ENCODE peak calls at places on chromosome 16, in six cellular contexts. X is IMR-90, O is H9, V is neuronal stem cell, M is mesenchymal stem cell, T is H1. N is an unnamed sample.

GRCh38 chr16:21239646-21240045 is 6.1 kb downstream of the ANKS4B start:
- DNase-seq in X (no peak), O (no peak), V (no peak), M (no peak), T (no peak), N (no peak)

GRCh38 chr16:66871840-66872239 is 8.5 kb upstream of the PDP2 start:
- DNase-seq in X (no peak), O (no peak), V (no peak), M (no peak), T (no peak), N (no peak)

GRCh38 chr16:65196696-65197095 is 74.8 kb upstream of the CDH11 start:
- DNase-seq in X (no peak), O (no peak), V (no peak), M (no peak), T (no peak), N (no peak)

GRCh38 chr16:69057400-69058378 is 47.8 kb upstream of the HAS3 start:
- DNase-seq in X (peak), O (no peak), V (no peak), M (peak), T (no peak), N (no peak)

GRCh38 chr16:47143329-47143676 is 442 bp downstream of the NETO2 start:
- DNase-seq in X (peak), O (peak), V (peak), M (peak), T (no peak), N (peak)

GRCh38 chr16:55754056-55754455 is 78.8 kb downstream of the CES1 start:
- DNase-seq in X (no peak), O (no peak), V (no peak), M (no peak), T (no peak), N (no peak)

GRCh38 chr16:19356024-19356952 is 61.4 kb upstream of the TMC5 start:
- DNase-seq in X (no peak), O (no peak), V (no peak), M (no peak), T (no peak), N (no peak)

GRCh38 chr16:78290498-78291271 is 191.2 kb downstream of the WWOX start:
- DNase-seq in X (no peak), O (no peak), V (no peak), M (no peak), T (no peak), N (no peak)

GRCh38 chr16:48323783-48324775 is 61.1 kb downstream of the SIAH1 start:
- DNase-seq in X (peak), O (no peak), V (no peak), M (peak), T (no peak), N (no peak)

GRCh38 chr16:24986512-24987303 is 28.5 kb downstream of the ARHGAP17 start:
- DNase-seq in X (peak), O (no peak), V (no peak), M (peak), T (no peak), N (peak)

GRCh38 chr16:23835390-23836077 is at the start of gene PRKCB:
- DNase-seq in X (peak), O (peak), V (peak), M (peak), T (peak), N (peak)

GRCh38 chr16:24800586-24800985 is 45.2 kb upstream of the SLC5A11 start:
- DNase-seq in X (peak), O (no peak), V (no peak), M (peak), T (no peak), N (peak)

GRCh38 chr16:67885976-67886375 is 1.3 kb downstream of the NRN1L start:
- DNase-seq in X (no peak), O (no peak), V (no peak), M (no peak), T (no peak), N (no peak)

GRCh38 chr16:67206838-67207115 is 7.8 kb downstream of the ELMO3 start:
- DNase-seq in X (no peak), O (no peak), V (peak), M (no peak), T (no peak), N (peak)

GRCh38 chr16:4594433-4595410 is 20.0 kb downstream of the UBALD1 start:
- DNase-seq in X (no peak), O (no peak), V (no peak), M (no peak), T (no peak), N (no peak)

GRCh38 chr16:55499281-55499680 is 9.6 kb upstream of the LPCAT2 start:
- DNase-seq in X (no peak), O (no peak), V (no peak), M (no peak), T (no peak), N (no peak)

GRCh38 chr16:50099957-50100648 is 34.3 kb downstream of the HEATR3 start:
- DNase-seq in X (no peak), O (no peak), V (no peak), M (no peak), T (no peak), N (no peak)

GRCh38 chr16:83915081-83915480 is 16.2 kb downstream of the MLYCD start:
- DNase-seq in X (no peak), O (no peak), V (no peak), M (no peak), T (no peak), N (no peak)

GRCh38 chr16:83914091-83914710 is 15.3 kb downstream of the MLYCD start:
- DNase-seq in X (no peak), O (no peak), V (no peak), M (no peak), T (no peak), N (no peak)

GRCh38 chr16:83911290-83911689 is 12.4 kb downstream of the MLYCD start:
- DNase-seq in X (no peak), O (no peak), V (no peak), M (no peak), T (no peak), N (no peak)

GRCh38 chr16:83912152-83912948 is 13.4 kb downstream of the MLYCD start:
- DNase-seq in X (no peak), O (no peak), V (no peak), M (no peak), T (no peak), N (no peak)

DNA sequence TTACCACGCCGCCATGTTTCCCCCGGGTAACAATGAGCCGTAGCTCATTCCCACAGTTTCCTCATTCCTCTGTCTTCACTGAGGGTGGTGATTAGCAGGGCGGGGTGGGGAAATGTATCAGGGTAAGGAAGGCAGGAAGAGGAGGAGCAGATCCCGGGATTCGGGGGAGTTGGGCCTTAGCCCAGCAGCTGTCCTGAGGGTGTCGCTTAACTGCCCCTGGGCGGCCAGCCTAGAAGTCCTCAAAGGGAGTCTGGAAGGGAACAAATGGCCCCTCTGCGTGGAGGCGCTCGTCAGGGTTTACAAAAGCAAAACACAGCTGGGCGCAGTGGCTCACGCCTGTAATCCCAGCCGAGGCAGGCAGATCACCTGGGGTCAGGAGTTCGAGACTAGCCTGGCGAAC is 14.3 kb downstream of the MLYCD start:
- DNase-seq in X (no peak), O (no peak), V (no peak), M (no peak), T (no peak), N (peak)
- H4K91ac ChIP-seq in X (no peak), O (no peak), V (no peak), M (no peak), T (no peak), N (no peak)

DNA sequence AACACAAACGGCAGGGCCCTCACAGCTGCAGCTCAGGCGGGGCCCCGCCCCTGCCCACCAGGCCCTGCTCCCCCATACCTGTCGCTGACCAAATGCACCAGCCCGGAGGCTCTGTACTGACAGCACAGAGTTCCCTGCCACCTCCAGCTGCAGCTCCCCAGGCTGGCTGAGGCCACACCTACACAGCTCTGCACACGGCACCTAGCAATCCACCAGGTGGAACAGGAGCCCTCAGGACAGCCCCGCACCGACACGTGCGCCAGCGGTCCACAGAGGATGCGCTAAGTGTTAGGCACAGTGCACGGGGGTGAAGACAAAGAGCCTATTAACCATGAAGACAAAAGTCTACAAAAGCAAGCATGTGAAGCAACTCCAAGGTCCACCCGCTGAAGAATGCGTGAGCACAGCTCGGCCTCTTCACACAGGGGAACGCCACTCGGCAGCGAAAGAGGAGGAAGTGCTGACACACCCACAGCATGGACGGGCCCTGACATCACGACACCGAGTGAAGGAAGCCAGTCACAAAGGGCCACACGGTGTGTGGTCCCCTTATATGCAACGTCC is 5.4 kb downstream of the ZCCHC14 start:
- DNase-seq in X (no peak), O (peak), V (peak), M (no peak), T (peak), N (peak)
- H3K9ac ChIP-seq in X (no peak), O (no peak), V (peak), M (peak), T (no peak), N (no peak)

DNA sequence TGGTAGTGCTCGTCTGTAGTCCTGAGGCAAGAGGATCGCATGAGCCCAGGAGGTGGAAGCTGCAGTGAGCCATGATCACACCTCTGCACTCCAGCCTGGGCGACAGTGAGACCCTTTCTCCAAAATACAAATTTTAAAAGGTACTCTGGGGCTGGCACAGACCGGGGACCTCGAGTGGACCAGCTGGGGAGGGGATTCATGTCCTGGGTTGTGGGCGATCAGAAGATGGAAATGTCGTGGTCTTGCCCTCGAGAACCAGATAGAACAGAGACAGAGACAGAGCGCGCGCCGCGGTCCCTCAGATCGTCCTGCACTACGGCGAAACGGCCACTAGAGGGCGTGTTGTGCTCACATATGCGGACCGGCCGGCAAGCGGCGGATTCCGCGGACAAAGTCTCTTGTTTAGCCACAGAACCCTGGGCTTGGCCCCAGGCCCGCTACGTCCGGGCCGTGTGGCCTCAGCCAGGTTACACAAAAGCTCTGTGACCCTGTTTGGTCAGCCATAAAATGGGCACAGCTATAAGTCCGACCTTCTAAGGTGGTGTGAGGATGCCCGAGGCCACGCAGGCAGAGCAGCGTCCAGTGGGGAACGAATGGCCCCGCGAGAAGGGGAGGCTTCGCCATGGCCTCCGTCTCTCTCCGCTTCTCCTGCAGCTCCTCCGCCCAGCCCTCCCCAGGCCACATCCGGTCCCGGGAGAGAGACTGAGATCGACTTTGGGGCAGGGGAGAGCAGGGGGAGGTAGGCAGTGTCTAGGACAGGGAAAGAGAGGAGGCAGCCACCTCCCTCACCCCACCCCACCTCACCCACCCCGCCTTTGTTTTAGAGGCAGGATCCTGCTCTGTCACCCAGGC is 14.6 kb upstream of the SBK1 start:
- DNase-seq in X (peak), O (peak), V (peak), M (peak), T (peak), N (peak)
- H4K91ac ChIP-seq in X (peak), O (peak), V (peak), M (peak), T (peak), N (peak)

GRCh38 chr16:56764835-56765234 is 34.9 kb downstream of the NUP93 start:
- DNase-seq in X (no peak), O (no peak), V (no peak), M (no peak), T (no peak), N (no peak)
- H3K9ac ChIP-seq in X (no peak), O (no peak), V (no peak), M (no peak), T (no peak), N (no peak)

DNA sequence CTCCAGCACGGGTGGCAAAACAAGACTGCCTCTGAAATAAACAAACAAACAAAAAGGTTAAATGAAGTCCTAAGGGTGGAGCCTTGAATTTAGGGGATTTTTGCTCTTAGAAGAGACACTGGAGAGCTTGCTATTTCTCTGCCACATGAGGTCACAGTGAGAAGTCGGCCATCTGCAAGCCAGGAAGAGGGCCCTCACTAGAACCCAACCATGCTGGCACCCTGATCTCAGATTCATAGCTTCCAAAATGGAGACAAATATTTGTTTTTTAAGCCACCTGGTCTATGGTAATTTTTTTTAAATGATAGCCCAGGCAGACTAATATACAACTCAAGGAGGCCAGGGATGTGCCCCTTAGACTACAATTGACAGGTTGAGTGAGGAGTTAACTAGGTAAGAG is 255.5 kb downstream of the XYLT1 start:
- DNase-seq in X (no peak), O (no peak), V (no peak), M (no peak), T (no peak), N (peak)
- H4K91ac ChIP-seq in X (no peak), O (no peak), V (no peak), M (no peak), T (no peak), N (no peak)

GRCh38 chr16:89489040-89489721 is 1.2 kb downstream of the ANKRD11 start:
- DNase-seq in X (peak), O (peak), V (peak), M (peak), T (peak), N (peak)

GRCh38 chr16:89482824-89483220 is 7.5 kb downstream of the ANKRD11 start:
- DNase-seq in X (no peak), O (no peak), V (no peak), M (no peak), T (no peak), N (no peak)

GRCh38 chr16:89484088-89484501 is 6.3 kb downstream of the ANKRD11 start:
- DNase-seq in X (no peak), O (no peak), V (no peak), M (no peak), T (no peak), N (no peak)

GRCh38 chr16:89484923-89485679 is 5.3 kb downstream of the ANKRD11 start:
- DNase-seq in X (no peak), O (no peak), V (no peak), M (peak), T (no peak), N (no peak)

GRCh38 chr16:89485701-89486246 is 4.6 kb downstream of the ANKRD11 start:
- DNase-seq in X (no peak), O (no peak), V (no peak), M (no peak), T (no peak), N (no peak)
- H3K9ac ChIP-seq in X (no peak), O (peak), V (no peak), M (peak), T (no peak), N (no peak)

DNA sequence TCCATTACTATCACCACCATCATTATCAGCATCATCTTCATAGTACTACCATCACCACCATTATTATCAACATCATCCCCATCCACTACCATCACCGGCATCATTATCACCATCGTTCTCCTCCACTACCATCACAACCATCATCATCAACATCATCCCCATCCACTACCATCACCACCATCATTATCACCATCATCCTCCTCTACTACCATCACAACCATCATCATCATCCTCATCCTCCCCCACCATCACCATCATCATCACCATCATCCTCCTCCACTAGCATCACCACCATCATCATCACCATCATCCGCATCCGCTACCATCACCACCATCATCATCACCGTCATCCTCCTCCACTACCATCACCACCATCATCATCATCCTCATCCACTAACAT is 639.8 kb upstream of the RBFOX1 start:
- DNase-seq in X (no peak), O (no peak), V (no peak), M (no peak), T (no peak), N (no peak)
- H4K91ac ChIP-seq in X (no peak), O (no peak), V (no peak), M (no peak), T (no peak), N (no peak)

GRCh38 chr16:89349947-89350633 is 132.6 kb downstream of the ZNF778 start:
- DNase-seq in X (no peak), O (no peak), V (no peak), M (no peak), T (no peak), N (no peak)

GRCh38 chr16:89350701-89351380 is 133.3 kb downstream of the ZNF778 start:
- DNase-seq in X (peak), O (no peak), V (no peak), M (peak), T (no peak), N (no peak)

GRCh38 chr16:89352091-89352681 is 134.7 kb downstream of the ZNF778 start:
- DNase-seq in X (no peak), O (no peak), V (no peak), M (no peak), T (no peak), N (peak)

GRCh38 chr16:89354325-89354724 is 136.0 kb downstream of the ANKRD11 start:
- DNase-seq in X (no peak), O (no peak), V (no peak), M (no peak), T (no peak), N (no peak)

GRCh38 chr16:89351645-89352044 is 134.1 kb downstream of the ZNF778 start:
- DNase-seq in X (no peak), O (no peak), V (no peak), M (no peak), T (no peak), N (no peak)
- H3K9ac ChIP-seq in X (no peak), O (no peak), V (no peak), M (no peak), T (no peak), N (no peak)

DNA sequence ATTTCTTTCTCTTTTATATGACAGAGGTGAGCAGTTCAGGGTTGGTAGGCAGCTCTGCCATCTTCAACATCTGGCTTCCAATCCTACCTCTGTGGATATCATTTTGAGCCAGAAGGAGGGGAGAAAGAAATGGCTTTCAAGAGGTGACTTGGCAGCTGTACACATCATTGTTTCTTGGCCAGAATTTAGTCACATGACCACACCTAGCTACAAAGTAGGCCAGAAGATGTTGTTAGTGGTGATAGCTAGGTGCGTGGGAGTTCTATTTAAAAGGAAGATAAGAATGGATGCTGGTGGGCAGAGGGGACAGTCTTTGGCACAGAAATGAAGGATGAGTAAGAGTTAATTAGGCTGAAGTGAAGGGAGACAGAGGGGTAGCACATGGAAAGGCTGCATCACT is 29.2 kb upstream of the MPHOSPH6 start:
- DNase-seq in X (no peak), O (no peak), V (no peak), M (no peak), T (no peak), N (no peak)
- H4K91ac ChIP-seq in X (no peak), O (no peak), V (no peak), M (no peak), T (no peak), N (no peak)

DNA sequence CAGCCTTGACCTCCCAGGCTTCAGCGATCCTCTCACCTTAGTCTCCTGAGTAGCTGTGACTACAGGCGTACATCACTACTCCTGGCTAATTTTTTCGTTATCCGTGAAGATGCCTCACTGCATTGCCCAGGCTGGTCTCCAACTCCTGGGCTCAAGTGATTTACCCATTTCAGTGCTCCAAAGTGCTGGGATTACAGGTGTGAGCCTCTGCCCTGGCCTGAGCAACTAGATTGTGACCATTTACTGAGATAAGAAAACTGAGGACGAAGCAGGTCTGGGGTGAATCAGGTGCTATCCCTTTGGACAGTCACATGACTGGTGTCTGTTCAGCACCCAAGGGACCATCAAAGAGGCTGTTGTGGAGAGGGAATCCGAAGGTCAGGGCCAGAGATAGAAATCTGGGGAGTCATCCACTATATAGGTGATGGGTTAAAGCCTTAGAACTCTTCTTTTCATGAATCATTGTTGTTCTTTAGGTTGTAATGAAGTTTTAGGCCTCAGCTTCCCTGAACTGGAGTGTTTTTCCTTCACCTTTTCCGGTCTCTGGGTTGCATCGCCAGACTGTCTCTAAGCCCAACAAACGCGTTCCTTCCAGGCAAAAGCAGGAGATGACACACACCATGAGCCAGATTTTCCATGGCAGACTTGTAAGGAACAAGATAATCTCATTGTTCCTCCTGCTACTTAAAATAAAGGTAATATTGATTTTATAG is 62.5 kb downstream of the FTO start:
- DNase-seq in X (peak), O (no peak), V (no peak), M (peak), T (no peak), N (no peak)
- H3K9ac ChIP-seq in X (no peak), O (no peak), V (no peak), M (peak), T (peak), N (no peak)

N was measured in trophoblast cell.